ENCODE peak calls at places on chromosomes 2 and 18, in four cellular contexts. C is HepG2, X is SK-N-SH, J is HCT116. L is an unnamed sample.

GRCh38 chr2:25362564-25363145 is 20.9 kb upstream of the DNMT3A start:
- DNase-seq in C (no peak), X (peak), J (no peak), L (no peak)

GRCh38 chr2:15814946-15815345 is 125.4 kb upstream of the MYCN start:
- DNase-seq in C (no peak), X (no peak), J (no peak), L (no peak)

GRCh38 chr18:9762561-9762960 is 54.5 kb downstream of the RAB31 start:
- DNase-seq in C (no peak), X (no peak), J (no peak), L (peak)

GRCh38 chr2:203685789-203686433 is 20.5 kb upstream of the CD28 start:
- DNase-seq in C (no peak), X (no peak), J (no peak), L (no peak)

GRCh38 chr2:121298476-121298875 is 13.5 kb upstream of the TFCP2L1 start:
- DNase-seq in C (no peak), X (no peak), J (no peak), L (no peak)

GRCh38 chr2:83071914-83072313 is 1387.2 kb downstream of the SUCLG1 start:
- DNase-seq in C (no peak), X (no peak), J (no peak), L (no peak)

GRCh38 chr2:235638541-235639192 is 144.8 kb downstream of the AGAP1 start:
- DNase-seq in C (no peak), X (no peak), J (no peak), L (no peak)

GRCh38 chr2:229154381-229154780 is 116.7 kb downstream of the PID1 start:
- DNase-seq in C (no peak), X (no peak), J (no peak), L (no peak)

GRCh38 chr2:234905547-234906260 is 46.1 kb upstream of the SH3BP4 start:
- DNase-seq in C (no peak), X (no peak), J (no peak), L (no peak)

GRCh38 chr2:100877555-100877954 is 57.6 kb downstream of the NPAS2 start:
- DNase-seq in C (no peak), X (no peak), J (no peak), L (no peak)

GRCh38 chr2:135074216-135074615 is 22.1 kb downstream of the RAB3GAP1 start:
- DNase-seq in C (no peak), X (no peak), J (no peak), L (no peak)

GRCh38 chr2:2291500-2292260 is 39.4 kb downstream of the MYT1L start:
- DNase-seq in C (no peak), X (peak), J (no peak), L (no peak)

GRCh38 chr2:110853516-110853915 is 121.1 kb downstream of the ACOXL start:
- DNase-seq in C (peak), X (no peak), J (peak), L (peak)

GRCh38 chr2:226378733-226379132 is 420.9 kb downstream of the IRS1 start:
- DNase-seq in C (no peak), X (no peak), J (no peak), L (no peak)

GRCh38 chr2:235963853-235964577 is 204.2 kb downstream of the GBX2 start:
- DNase-seq in C (no peak), X (no peak), J (no peak), L (no peak)

GRCh38 chr2:101766871-101767739 is 69.6 kb downstream of the MAP4K4 start:
- DNase-seq in C (peak), X (no peak), J (no peak), L (no peak)

GRCh38 chr2:5690718-5691658 is 1.2 kb upstream of the SOX11 start:
- DNase-seq in C (no peak), X (peak), J (no peak), L (no peak)

GRCh38 chr2:29014811-29015414 is 33.8 kb downstream of the TOGARAM2 start:
- DNase-seq in C (no peak), X (no peak), J (no peak), L (no peak)

GRCh38 chr2:231854616-231855125 is 68.4 kb downstream of the COPS7B start:
- DNase-seq in C (no peak), X (no peak), J (no peak), L (no peak)

GRCh38 chr2:41970898-41971660 is 76.7 kb upstream of the PKDCC start:
- DNase-seq in C (no peak), X (no peak), J (no peak), L (no peak)

GRCh38 chr2:127950264-127950663 is 64.5 kb upstream of the AMMECR1L start:
- DNase-seq in C (no peak), X (no peak), J (no peak), L (no peak)

GRCh38 chr2:51918113-51918512 is 886.2 kb upstream of the NRXN1 start:
- DNase-seq in C (no peak), X (no peak), J (no peak), L (no peak)

GRCh38 chr2:3641181-3641580 is 16.8 kb upstream of the ALLC start:
- DNase-seq in C (no peak), X (no peak), J (no peak), L (no peak)

GRCh38 chr2:3642521-3643215 is 15.3 kb upstream of the ALLC start:
- DNase-seq in C (no peak), X (no peak), J (no peak), L (no peak)

GRCh38 chr2:3643371-3644245 is 14.4 kb upstream of the ALLC start:
- DNase-seq in C (no peak), X (no peak), J (no peak), L (no peak)

GRCh38 chr2:3644246-3644525 is 13.8 kb upstream of the ALLC start:
- DNase-seq in C (no peak), X (no peak), J (no peak), L (no peak)

DNA sequence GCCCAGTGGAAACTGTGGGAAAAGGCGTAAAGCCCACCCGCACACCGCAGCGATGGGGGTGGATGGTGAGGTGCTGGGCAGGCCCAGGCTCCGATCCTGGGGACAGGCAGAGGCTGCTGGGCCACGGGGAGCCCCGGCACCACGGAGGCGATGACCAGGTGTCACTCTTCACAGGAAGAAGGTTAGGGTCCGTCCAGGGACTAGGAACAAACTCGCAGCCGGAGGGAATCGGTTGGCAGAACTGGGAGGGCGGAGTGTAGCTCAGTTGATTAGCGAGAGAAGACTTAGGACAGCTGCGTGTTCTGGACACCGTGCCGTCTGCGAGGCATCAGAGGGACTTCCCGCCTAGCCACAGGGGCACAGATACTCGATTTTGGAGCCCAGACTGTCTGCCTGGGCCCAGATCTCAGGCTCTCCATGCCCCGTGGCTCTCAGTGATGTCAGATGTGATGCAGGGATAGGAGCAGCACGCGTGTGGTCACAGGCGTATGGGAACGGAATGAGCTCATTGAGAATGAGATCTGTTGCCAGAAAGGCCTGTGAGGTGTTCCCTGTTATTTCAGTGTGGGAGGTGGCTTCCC is 16.1 kb upstream of the ALLC start:
- DNase-seq in C (no peak), X (no peak), J (no peak), L (no peak)
- TF ChIP-seq ELF1 in C (no peak), X (no peak), J (no peak), L (no peak)

GRCh38 chr2:3319134-3319533 is 58.5 kb downstream of the EIPR1 start:
- DNase-seq in C (no peak), X (no peak), J (no peak), L (no peak)
- TF ChIP-seq ELF1 in C (no peak), X (no peak), J (no peak), L (no peak)

GRCh38 chr2:112767693-112768380 is 3.4 kb upstream of the CKAP2L start:
- DNase-seq in C (no peak), X (no peak), J (no peak), L (no peak)

GRCh38 chr2:112772322-112772721 is 7.9 kb upstream of the CKAP2L start:
- DNase-seq in C (no peak), X (no peak), J (no peak), L (no peak)

GRCh38 chr2:112764071-112765044 is at the start of gene CKAP2L:
- DNase-seq in C (peak), X (peak), J (peak), L (peak)

GRCh38 chr2:112765251-112765650 is 842 bp upstream of the CKAP2L start:
- DNase-seq in C (no peak), X (no peak), J (no peak), L (no peak)

DNA sequence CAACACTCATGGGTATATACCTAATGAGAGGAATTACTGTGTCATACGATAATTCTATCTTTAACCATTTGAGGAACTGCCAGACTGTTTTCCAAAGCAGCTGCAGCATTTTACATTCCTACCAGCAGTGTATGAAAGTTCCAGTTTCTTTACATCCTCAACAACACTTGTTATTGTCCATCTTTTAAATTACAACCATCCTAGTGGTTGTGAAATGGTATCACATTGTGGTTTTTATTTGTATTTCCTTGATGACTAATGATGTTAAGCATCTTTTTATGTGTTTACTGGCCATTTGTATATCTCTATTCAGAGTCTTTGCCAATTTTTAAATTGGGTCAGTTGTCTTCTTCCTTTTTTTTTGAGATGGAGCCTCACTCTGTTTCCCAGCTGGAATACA is 4.0 kb upstream of the CKAP2L start:
- DNase-seq in C (no peak), X (no peak), J (no peak), L (no peak)
- TF ChIP-seq ELF1 in C (no peak), X (no peak), J (no peak), L (no peak)

DNA sequence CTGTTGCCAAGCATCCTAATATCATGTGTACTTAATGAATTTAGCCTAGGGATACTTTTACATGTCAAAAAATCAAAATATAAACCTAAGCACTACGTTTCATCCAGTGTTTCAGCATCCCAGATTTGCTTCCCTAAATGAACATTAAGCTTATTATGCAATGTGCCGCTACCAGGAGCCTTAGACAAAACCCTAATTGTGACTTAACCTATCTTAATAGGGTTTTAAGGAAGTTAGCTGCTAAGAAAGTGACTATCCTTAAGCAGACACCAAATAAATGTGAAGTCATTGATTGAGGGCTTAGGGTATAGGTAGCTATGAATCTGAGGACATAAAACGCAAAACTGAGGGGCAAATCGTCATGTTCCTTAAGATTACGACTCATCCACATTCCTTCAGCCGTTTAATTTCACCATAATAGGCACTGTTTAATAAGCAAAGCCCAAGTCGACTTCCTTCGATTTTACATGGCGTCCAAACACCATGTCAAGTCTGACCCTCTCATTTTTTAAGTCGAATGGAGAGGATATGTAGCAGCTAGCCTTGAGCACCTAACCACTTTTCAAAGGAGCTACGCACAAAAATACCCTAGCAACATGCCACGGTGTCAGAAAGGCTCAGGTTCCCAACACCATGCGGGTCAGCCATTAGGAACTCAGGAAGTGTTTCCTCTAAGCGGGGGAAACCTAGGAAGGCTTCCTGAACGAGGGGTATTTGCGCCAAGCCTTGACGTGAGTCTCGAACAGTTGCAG is 1.1 kb downstream of the HDLBP start:
- DNase-seq in C (peak), X (no peak), J (peak), L (no peak)
- TF ChIP-seq ELF1 in C (no peak), X (no peak), J (no peak), L (no peak)

GRCh38 chr18:24933345-24933744 is 418.6 kb downstream of the ZNF521 start:
- DNase-seq in C (no peak), X (no peak), J (no peak), L (no peak)

GRCh38 chr18:24934231-24934932 is 417.6 kb downstream of the ZNF521 start:
- DNase-seq in C (no peak), X (no peak), J (no peak), L (no peak)

GRCh38 chr18:24930478-24930877 is 421.5 kb downstream of the ZNF521 start:
- DNase-seq in C (no peak), X (no peak), J (no peak), L (no peak)

GRCh38 chr18:24928479-24928878 is 423.5 kb downstream of the ZNF521 start:
- DNase-seq in C (no peak), X (no peak), J (no peak), L (no peak)

GRCh38 chr18:24930974-24931373 is 421.0 kb downstream of the ZNF521 start:
- DNase-seq in C (peak), X (no peak), J (no peak), L (no peak)
- TF ChIP-seq ELF1 in C (no peak), X (no peak), J (no peak), L (no peak)

GRCh38 chr2:61420986-61421546 is 49.8 kb downstream of the USP34 start:
- DNase-seq in C (no peak), X (no peak), J (no peak), L (no peak)
- TF ChIP-seq ELF1 in C (no peak), X (no peak), J (no peak), L (no peak)

GRCh38 chr2:55883829-55884228 is 39.8 kb downstream of the EFEMP1 start:
- DNase-seq in C (no peak), X (no peak), J (no peak), L (no peak)

GRCh38 chr2:55887351-55887750 is 36.2 kb downstream of the EFEMP1 start:
- DNase-seq in C (no peak), X (no peak), J (no peak), L (no peak)

GRCh38 chr2:55885944-55886281 is 37.7 kb downstream of the EFEMP1 start:
- DNase-seq in C (no peak), X (no peak), J (no peak), L (no peak)

GRCh38 chr2:55883339-55883738 is 40.2 kb downstream of the EFEMP1 start:
- DNase-seq in C (no peak), X (no peak), J (no peak), L (no peak)

GRCh38 chr2:55885129-55885943 is 38.2 kb downstream of the EFEMP1 start:
- DNase-seq in C (no peak), X (no peak), J (peak), L (no peak)
- TF ChIP-seq ELF1 in C (no peak), X (peak), J (no peak), L (no peak)